ENCODE peak calls at places on chromosome X, in seven cellular contexts. E is PC-3; O is CD8-positive, alpha-beta T cell; D is effector memory CD4-positive, alpha-beta T cell; W is AG04450; S is left ventricle myocardium inferior; I is aorta. A is an unnamed sample. For H3K9me3, the result is how much of the 10 kb centered on the place peaks cover.

GRCh38 chrX:115177941-115178340 is 11.3 kb upstream of the RBMXL3 start:
- DNase-seq in S (no peak), E (no peak), I (no peak), W (peak), O (no peak), D (no peak), A (no peak)

GRCh38 chrX:39258331-39258730 is 457.1 kb downstream of the MID1IP1 start:
- DNase-seq in S (no peak), O (no peak), W (no peak), E (no peak), I (no peak), D (no peak), A (no peak)

GRCh38 chrX:102516314-102516936 is at the start of gene TMSB15A:
- DNase-seq in E (peak), S (peak), D (peak), W (no peak), I (peak), O (peak), A (peak)

GRCh38 chrX:119121341-119121740 is 6.3 kb downstream of the KIAA1210 start:
- DNase-seq in E (no peak), W (no peak), O (no peak), S (no peak), D (no peak), I (no peak), A (no peak)

GRCh38 chrX:49838374-49838773 is 9.3 kb downstream of the PAGE4 start:
- DNase-seq in O (no peak), D (no peak), W (no peak), E (peak), S (no peak), I (no peak), A (no peak)

GRCh38 chrX:15349046-15349445 is 13.7 kb upstream of the PIGA start:
- DNase-seq in D (no peak), O (no peak), S (no peak), E (peak), I (no peak), W (peak), A (no peak)

GRCh38 chrX:10240918-10241317 is 84.1 kb downstream of the CLCN4 start:
- DNase-seq in E (peak), S (no peak), W (peak), D (no peak), O (no peak), I (no peak), A (no peak)

GRCh38 chrX:71543316-71543715 is 10.4 kb downstream of the OGT start:
- DNase-seq in S (no peak), D (no peak), E (peak), W (no peak), O (no peak), I (no peak), A (no peak)

GRCh38 chrX:81110286-81110685 is 91.4 kb downstream of the HMGN5 start:
- DNase-seq in W (no peak), O (no peak), E (no peak), S (no peak), I (no peak), D (no peak), A (no peak)
- H3K9me3 ChIP-seq in W (under half), O (under half), E (under half), S (under half), I (under half), D (under half), A (under half)

GRCh38 chrX:62931625-62932024 is 419.5 kb downstream of the SPIN4 start:
- DNase-seq in O (no peak), W (no peak), S (no peak), I (no peak), D (no peak), E (no peak), A (no peak)
- H3K9me3 ChIP-seq in O (under half), W (under half), S (under half), I (under half), D (under half), E (under half), A (under half)

DNA sequence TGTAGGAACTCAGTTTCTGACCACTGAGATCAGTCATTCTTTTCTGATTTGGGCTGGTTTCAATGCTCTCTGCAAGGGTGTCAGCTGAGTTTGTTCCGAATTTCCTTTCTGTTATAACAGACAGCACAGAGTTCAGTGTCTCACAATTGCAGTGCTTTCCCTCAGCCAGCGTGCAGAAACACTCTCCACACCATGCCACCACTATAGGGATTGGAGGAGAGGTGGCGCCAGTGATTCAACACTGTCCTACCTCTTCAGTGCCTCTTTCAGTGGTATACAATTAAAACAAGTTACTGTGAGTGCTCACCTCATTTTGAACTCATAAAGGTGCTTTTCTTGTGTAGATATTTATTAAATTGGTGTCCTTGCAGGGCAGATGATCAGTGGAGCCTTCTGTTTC is 413.2 kb upstream of the CXorf51B start:
- DNase-seq in O (no peak), I (no peak), S (no peak), E (no peak), D (no peak), W (no peak), A (no peak)
- H3K9me3 ChIP-seq in O (under half), I (under half), S (under half), E (under half), D (under half), W (under half), A (under half)

GRCh38 chrX:20322887-20323286 is 56.2 kb upstream of the RPS6KA3 start:
- DNase-seq in O (no peak), W (no peak), I (no peak), D (no peak), S (no peak), E (no peak), A (no peak)

GRCh38 chrX:20317873-20318272 is 51.2 kb upstream of the RPS6KA3 start:
- DNase-seq in E (no peak), I (no peak), D (no peak), W (no peak), O (no peak), S (no peak), A (no peak)

GRCh38 chrX:20315140-20315539 is 48.4 kb upstream of the RPS6KA3 start:
- DNase-seq in E (no peak), O (no peak), I (no peak), D (no peak), S (no peak), W (no peak), A (no peak)

GRCh38 chrX:20320461-20321159 is 53.9 kb upstream of the RPS6KA3 start:
- DNase-seq in E (peak), W (no peak), O (no peak), D (no peak), S (no peak), I (peak), A (no peak)

GRCh38 chrX:20319054-20319453 is 52.3 kb upstream of the RPS6KA3 start:
- DNase-seq in I (no peak), D (no peak), W (no peak), E (no peak), S (no peak), O (no peak), A (no peak)
- H3K9me3 ChIP-seq in I (under half), D (under half), W (under half), E (under half), S (under half), O (under half), A (under half)

DNA sequence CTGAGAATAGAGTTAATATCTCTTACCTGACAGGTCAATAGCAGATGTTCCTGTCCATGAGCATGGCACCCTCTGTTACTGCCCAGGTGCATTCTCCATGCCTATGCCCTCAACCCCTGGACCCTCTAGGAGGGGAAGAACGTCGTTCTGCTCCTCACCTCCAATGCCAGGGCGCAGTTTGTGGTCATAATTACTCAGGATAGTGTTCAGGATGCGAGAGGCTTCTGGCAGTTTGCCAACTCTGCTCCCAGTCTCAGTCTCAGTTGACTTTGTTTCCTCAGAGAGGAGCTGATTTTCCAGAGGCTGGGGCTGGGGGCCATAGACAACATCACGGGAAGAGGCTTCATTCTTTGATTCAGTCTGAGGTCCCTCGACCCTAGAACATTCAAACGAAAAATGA is 4.4 kb downstream of the GABRE start:
- DNase-seq in S (no peak), I (no peak), E (no peak), O (no peak), W (no peak), D (no peak), A (no peak)
- H3K9me3 ChIP-seq in S (under half), I (under half), E (under half), O (under half), W (under half), D (under half), A (under half)

GRCh38 chrX:40313269-40313668 is 215.5 kb upstream of the BCOR start:
- DNase-seq in W (no peak), E (no peak), I (no peak), D (no peak), O (no peak), S (no peak), A (no peak)
- H3K9me3 ChIP-seq in W (under half), E (under half), I (under half), D (under half), O (under half), S (under half), A (under half)

GRCh38 chrX:155893513-155893912 is 12.4 kb downstream of the VAMP7 start:
- DNase-seq in S (no peak), I (no peak), D (no peak), O (no peak), E (no peak), W (no peak), A (no peak)
- H3K9me3 ChIP-seq in S (under half), I (under half), D (under half), O (under half), E (under half), W (under half), A (under half)

GRCh38 chrX:70281951-70282350 is at the start of gene RAB41:
- DNase-seq in D (no peak), O (no peak), W (no peak), S (no peak), E (no peak), I (no peak), A (no peak)
- H3K9me3 ChIP-seq in D (under half), O (under half), W (under half), S (under half), E (under half), I (under half), A (under half)

GRCh38 chrX:81082649-81083048 is 119.1 kb downstream of the HMGN5 start:
- DNase-seq in I (no peak), O (no peak), E (no peak), W (no peak), S (no peak), D (no peak), A (no peak)
- H3K9me3 ChIP-seq in I (under half), O (under half), E (under half), W (under half), S (under half), D (under half), A (under half)

GRCh38 chrX:47448165-47448806 is 34.7 kb downstream of the ZNF41 start:
- DNase-seq in E (no peak), O (no peak), D (no peak), W (no peak), S (no peak), I (no peak), A (no peak)
- H3K9me3 ChIP-seq in E (under half), O (under half), D (under half), W (under half), S (under half), I (under half), A (under half)